ENCODE peak calls at places on chromosomes 12 and 14, in four cellular contexts. One of them, this sample, is unnamed.

GRCh38 chr12:30457621-30458289 is 237.9 kb downstream of the IPO8 start:
- DNase-seq in left ventricle myocardium inferior: no peak
- DNase-seq in testis: no peak
- DNase-seq in right lobe of liver: no peak
- DNase-seq in this sample: peak; percentile 94

GRCh38 chr14:105500036-105500725 is 9.1 kb downstream of the TEDC1 start:
- DNase-seq in left ventricle myocardium inferior: no peak
- DNase-seq in testis: no peak
- DNase-seq in right lobe of liver: no peak
- DNase-seq in this sample: no peak

GRCh38 chr14:29637406-29637805 is 290.2 kb downstream of the PRKD1 start:
- DNase-seq in left ventricle myocardium inferior: peak; percentile 40
- DNase-seq in testis: peak; percentile 90
- DNase-seq in right lobe of liver: peak; percentile 61
- DNase-seq in this sample: peak; percentile 85

GRCh38 chr14:37251778-37252177 is 54.0 kb downstream of the MIPOL1 start:
- DNase-seq in left ventricle myocardium inferior: no peak
- DNase-seq in testis: no peak
- DNase-seq in right lobe of liver: no peak
- DNase-seq in this sample: no peak

GRCh38 chr12:39368096-39368495 is 74.8 kb downstream of the KIF21A start:
- DNase-seq in left ventricle myocardium inferior: no peak
- DNase-seq in testis: no peak
- DNase-seq in right lobe of liver: no peak
- DNase-seq in this sample: no peak

GRCh38 chr14:98120831-98121464 is 1151.0 kb downstream of the BCL11B start:
- DNase-seq in left ventricle myocardium inferior: no peak
- DNase-seq in testis: no peak
- DNase-seq in right lobe of liver: no peak
- DNase-seq in this sample: no peak

GRCh38 chr12:104964167-104964566 is 6.1 kb upstream of the SLC41A2 start:
- DNase-seq in left ventricle myocardium inferior: no peak
- DNase-seq in testis: no peak
- DNase-seq in right lobe of liver: no peak
- DNase-seq in this sample: no peak

GRCh38 chr14:69615471-69616407 is 4.3 kb downstream of the SUSD6 start:
- DNase-seq in left ventricle myocardium inferior: no peak
- DNase-seq in testis: peak; percentile 79
- DNase-seq in right lobe of liver: peak; percentile 31
- DNase-seq in this sample: peak; percentile 85

GRCh38 chr14:102694530-102695171 is 82.6 kb upstream of the TRAF3 start:
- DNase-seq in left ventricle myocardium inferior: no peak
- DNase-seq in testis: peak; percentile 88
- DNase-seq in right lobe of liver: no peak
- DNase-seq in this sample: peak; percentile 86

GRCh38 chr12:108691995-108692808 is 39.1 kb downstream of the CORO1C start:
- DNase-seq in left ventricle myocardium inferior: peak; percentile 49
- DNase-seq in testis: no peak
- DNase-seq in right lobe of liver: no peak
- DNase-seq in this sample: peak; percentile 31

GRCh38 chr12:6104027-6104426 is 20.4 kb downstream of the VWF start:
- DNase-seq in left ventricle myocardium inferior: no peak
- DNase-seq in testis: no peak
- DNase-seq in right lobe of liver: no peak
- DNase-seq in this sample: no peak

GRCh38 chr14:90573385-90574105 is 176.7 kb downstream of the CALM1 start:
- DNase-seq in left ventricle myocardium inferior: no peak
- DNase-seq in testis: peak; percentile 71
- DNase-seq in right lobe of liver: no peak
- DNase-seq in this sample: peak; percentile 28

GRCh38 chr14:24876996-24877395 is 173.0 kb downstream of the STXBP6 start:
- DNase-seq in left ventricle myocardium inferior: no peak
- DNase-seq in testis: no peak
- DNase-seq in right lobe of liver: no peak
- DNase-seq in this sample: no peak

GRCh38 chr14:89024691-89025090 is 200.2 kb downstream of the TTC8 start:
- DNase-seq in left ventricle myocardium inferior: no peak
- DNase-seq in testis: no peak
- DNase-seq in right lobe of liver: no peak
- DNase-seq in this sample: no peak

GRCh38 chr12:40969796-40970195 is 218.3 kb upstream of the PDZRN4 start:
- DNase-seq in left ventricle myocardium inferior: no peak
- DNase-seq in testis: no peak
- DNase-seq in right lobe of liver: no peak
- DNase-seq in this sample: no peak

GRCh38 chr12:30000401-30000800 is 216.7 kb upstream of the TMTC1 start:
- DNase-seq in left ventricle myocardium inferior: no peak
- DNase-seq in testis: no peak
- DNase-seq in right lobe of liver: no peak
- DNase-seq in this sample: peak; percentile 47

GRCh38 chr12:110058875-110059615 is 10.7 kb upstream of the C12orf76 start:
- DNase-seq in left ventricle myocardium inferior: no peak
- DNase-seq in testis: no peak
- DNase-seq in right lobe of liver: no peak
- DNase-seq in this sample: no peak

GRCh38 chr12:132238487-132239248 is 90.7 kb downstream of the GALNT9 start:
- DNase-seq in left ventricle myocardium inferior: no peak
- DNase-seq in testis: no peak
- DNase-seq in right lobe of liver: no peak
- DNase-seq in this sample: peak; percentile 14

GRCh38 chr14:52923902-52924575 is 26.8 kb downstream of the FERMT2 start:
- DNase-seq in left ventricle myocardium inferior: no peak
- DNase-seq in testis: no peak
- DNase-seq in right lobe of liver: no peak
- DNase-seq in this sample: no peak

GRCh38 chr12:124423683-124424515 is 129.0 kb downstream of the RFLNA start:
- DNase-seq in left ventricle myocardium inferior: no peak
- DNase-seq in testis: no peak
- DNase-seq in right lobe of liver: no peak
- DNase-seq in this sample: no peak
- H3K4me3 ChIP-seq in left ventricle myocardium inferior: peak overlapping the region; percentile 53
- H3K4me3 ChIP-seq in testis: no peak overlapping the region
- H3K4me3 ChIP-seq in right lobe of liver: no peak overlapping the region
- H3K4me3 ChIP-seq in this sample: no peak overlapping the region

DNA sequence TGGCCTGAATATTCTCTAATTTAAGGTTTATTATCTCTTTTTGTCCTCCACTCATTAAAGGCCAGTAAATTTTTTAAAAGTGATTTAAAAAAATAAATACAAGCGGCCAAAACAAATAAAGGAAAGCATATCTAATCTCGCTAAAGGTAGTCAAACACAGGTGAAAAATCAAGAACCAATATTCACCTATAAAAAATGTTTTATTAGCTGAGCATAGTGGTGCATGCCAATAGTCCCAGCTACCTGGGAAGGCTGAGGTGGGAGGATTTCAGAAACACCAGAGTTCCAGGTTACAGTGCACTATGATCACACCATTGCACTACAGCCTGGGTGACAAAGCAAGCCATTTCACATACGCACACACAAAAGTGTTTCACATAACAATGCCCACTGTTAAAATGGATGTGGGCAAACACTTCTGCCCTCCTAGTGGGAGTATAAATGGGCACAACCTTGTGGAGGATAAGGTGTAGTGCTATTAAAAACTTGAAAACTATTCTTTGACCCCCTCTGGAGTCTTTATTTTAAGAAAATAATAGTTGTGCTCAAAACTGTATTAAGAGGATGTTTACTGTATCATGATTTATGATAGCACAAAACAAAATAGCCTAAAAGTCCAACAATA is 32.7 kb upstream of the NAP1L1 start:
- DNase-seq in left ventricle myocardium inferior: no peak
- DNase-seq in testis: no peak
- DNase-seq in right lobe of liver: no peak
- DNase-seq in this sample: no peak
- TF ChIP-seq CTCF in left ventricle myocardium inferior: no peak
- TF ChIP-seq CTCF in testis: no peak
- TF ChIP-seq CTCF in right lobe of liver: no peak
- TF ChIP-seq CTCF in this sample: no peak

GRCh38 chr12:56723352-56723751 is 1.7 kb downstream of the NACA start:
- DNase-seq in left ventricle myocardium inferior: no peak
- DNase-seq in testis: no peak
- DNase-seq in right lobe of liver: no peak
- DNase-seq in this sample: no peak
- H3K4me3 ChIP-seq in left ventricle myocardium inferior: peak overlapping the region; percentile 82
- H3K4me3 ChIP-seq in testis: peak overlapping the region; percentile 97
- H3K4me3 ChIP-seq in right lobe of liver: peak overlapping the region; percentile 90
- H3K4me3 ChIP-seq in this sample: peak overlapping the region; percentile 99

GRCh38 chr12:117685115-117685926 is 283.5 kb downstream of the KSR2 start:
- DNase-seq in left ventricle myocardium inferior: no peak
- DNase-seq in testis: no peak
- DNase-seq in right lobe of liver: peak; percentile 48
- DNase-seq in this sample: no peak
- TF ChIP-seq CTCF in left ventricle myocardium inferior: no peak
- TF ChIP-seq CTCF in testis: no peak
- TF ChIP-seq CTCF in right lobe of liver: no peak
- TF ChIP-seq CTCF in this sample: no peak

GRCh38 chr14:99737451-99737951 is 53.4 kb downstream of the CYP46A1 start:
- DNase-seq in left ventricle myocardium inferior: peak; percentile 68
- DNase-seq in testis: peak; percentile 81
- DNase-seq in right lobe of liver: no peak
- DNase-seq in this sample: peak; percentile 28
- H3K4me3 ChIP-seq in left ventricle myocardium inferior: peak overlapping the region; percentile 78
- H3K4me3 ChIP-seq in testis: no peak overlapping the region
- H3K4me3 ChIP-seq in right lobe of liver: peak overlapping the region; percentile 27
- H3K4me3 ChIP-seq in this sample: peak overlapping the region; percentile 27

DNA sequence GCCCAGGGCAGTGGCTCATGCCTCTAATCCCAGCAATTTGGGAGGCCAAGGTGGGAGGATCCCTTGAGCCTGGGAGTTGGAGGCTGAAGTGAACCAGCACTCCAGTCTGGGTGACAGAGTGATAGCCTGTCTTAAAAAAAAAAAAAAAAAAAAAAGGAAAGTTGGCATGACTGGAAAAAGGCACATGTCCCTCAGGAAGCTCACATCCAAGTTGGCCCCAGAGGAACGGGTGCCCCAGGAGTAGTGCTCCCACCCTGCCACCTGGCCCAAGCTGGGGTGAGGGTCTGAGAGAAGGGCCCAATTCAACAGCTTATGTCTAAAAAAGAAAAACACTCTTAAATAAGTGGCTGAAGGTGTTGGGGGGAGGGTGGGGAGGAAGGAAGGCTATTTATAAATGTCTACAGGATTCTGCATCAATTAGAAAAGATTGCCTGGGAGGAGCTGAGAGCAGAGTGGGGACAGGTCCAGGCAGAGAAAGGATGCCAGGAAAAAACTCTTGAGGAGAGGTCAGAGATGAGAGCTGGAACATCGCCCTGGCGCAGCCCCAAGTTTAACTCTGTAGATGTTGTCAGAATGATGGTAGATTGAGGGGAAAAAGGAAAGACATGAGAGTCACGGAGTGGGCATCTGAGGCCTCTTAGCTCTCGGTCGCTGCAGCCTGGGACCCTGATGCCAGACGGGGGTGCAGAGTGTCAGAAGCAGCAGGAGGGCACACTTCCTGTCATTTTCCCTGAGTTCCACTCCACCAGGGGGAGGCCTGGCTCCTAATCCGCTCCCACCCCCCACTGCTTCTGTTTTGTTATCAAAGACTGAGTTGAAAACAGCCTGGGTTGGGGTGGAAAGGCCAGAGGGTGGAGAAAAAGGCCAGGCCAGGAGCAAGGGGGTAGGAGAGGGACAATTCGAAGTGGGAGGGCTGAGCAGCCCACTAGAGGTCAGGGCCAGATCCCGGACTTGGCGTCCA is 7.3 kb downstream of the SPRYD3 start:
- DNase-seq in left ventricle myocardium inferior: peak; percentile 87
- DNase-seq in testis: peak; percentile 89
- DNase-seq in right lobe of liver: no peak
- DNase-seq in this sample: peak; percentile 62
- TF ChIP-seq CTCF in left ventricle myocardium inferior: peak; percentile 37
- TF ChIP-seq CTCF in testis: no peak
- TF ChIP-seq CTCF in right lobe of liver: no peak
- TF ChIP-seq CTCF in this sample: peak; percentile 31

DNA sequence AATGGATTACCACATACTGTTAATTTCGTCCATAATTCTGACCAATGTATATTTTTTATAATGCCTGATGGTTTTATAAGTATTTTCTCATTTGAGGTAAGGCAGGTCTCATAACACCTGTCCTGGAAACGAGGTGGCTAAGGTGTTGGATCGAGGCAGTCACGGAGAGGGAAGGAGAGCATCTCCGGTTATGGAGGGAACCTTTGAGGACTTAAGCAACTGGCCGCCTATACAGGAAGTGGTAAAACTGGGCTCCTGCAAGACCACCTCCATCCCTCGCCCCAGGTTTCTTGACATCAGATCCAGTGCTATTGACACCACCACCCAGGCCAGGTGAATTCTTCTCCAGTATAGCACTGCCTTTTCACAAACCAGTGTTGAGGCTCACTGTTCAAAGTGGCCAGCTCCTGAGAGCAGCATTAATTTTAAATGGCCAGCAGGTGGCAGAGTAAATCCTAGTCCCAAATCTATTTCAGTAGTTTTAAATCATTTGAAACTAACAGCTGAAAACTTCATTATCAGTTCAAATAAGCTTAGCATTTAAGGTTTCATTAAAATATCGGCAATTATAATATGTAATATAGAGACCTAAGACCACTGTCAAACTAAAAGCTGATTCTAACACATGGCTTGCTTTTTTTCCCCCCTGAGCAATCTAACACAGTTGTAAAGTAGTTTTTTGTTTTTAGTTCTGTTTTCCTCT is 100.8 kb downstream of the PPM1A start:
- DNase-seq in left ventricle myocardium inferior: no peak
- DNase-seq in testis: peak; percentile 48
- DNase-seq in right lobe of liver: no peak
- DNase-seq in this sample: peak; percentile 65
- H3K4me3 ChIP-seq in left ventricle myocardium inferior: peak overlapping the region; percentile 14
- H3K4me3 ChIP-seq in testis: no peak overlapping the region
- H3K4me3 ChIP-seq in right lobe of liver: no peak overlapping the region
- H3K4me3 ChIP-seq in this sample: no peak overlapping the region

DNA sequence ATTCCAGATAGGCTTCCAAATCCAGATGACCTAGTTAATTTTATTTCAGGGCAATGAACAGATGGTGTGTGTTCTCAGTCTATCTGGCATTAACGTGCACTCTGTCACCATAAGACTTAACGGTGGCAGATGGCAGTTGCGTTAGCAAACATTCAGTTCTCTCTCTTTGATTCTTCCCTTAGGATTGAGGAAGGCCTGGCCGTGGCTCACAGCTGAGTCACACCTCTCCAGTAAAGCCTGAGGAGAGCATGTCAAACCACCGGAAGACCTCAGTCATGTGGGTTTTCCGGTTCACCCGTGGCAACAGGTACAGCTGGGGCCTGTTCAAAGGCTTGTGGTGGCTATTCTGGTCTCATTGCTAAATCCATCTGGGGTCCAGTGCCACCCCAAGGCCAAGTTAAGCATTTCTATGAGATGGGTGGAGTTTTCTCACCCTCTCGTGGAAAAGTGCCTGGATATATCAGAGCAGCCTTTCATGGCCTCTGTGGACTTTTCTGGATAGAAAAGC is 545.1 kb upstream of the ATP2B1 start:
- DNase-seq in left ventricle myocardium inferior: peak; percentile 57
- DNase-seq in testis: no peak
- DNase-seq in right lobe of liver: peak; percentile 34
- DNase-seq in this sample: peak; percentile 91
- TF ChIP-seq CTCF in left ventricle myocardium inferior: no peak
- TF ChIP-seq CTCF in testis: no peak
- TF ChIP-seq CTCF in right lobe of liver: no peak
- TF ChIP-seq CTCF in this sample: peak; percentile 33

GRCh38 chr12:120514002-120514401 is 15.0 kb downstream of the COQ5 start:
- DNase-seq in left ventricle myocardium inferior: no peak
- DNase-seq in testis: peak; percentile 32
- DNase-seq in right lobe of liver: no peak
- DNase-seq in this sample: no peak
- H3K4me3 ChIP-seq in left ventricle myocardium inferior: no peak overlapping the region
- H3K4me3 ChIP-seq in testis: no peak overlapping the region
- H3K4me3 ChIP-seq in right lobe of liver: no peak overlapping the region
- H3K4me3 ChIP-seq in this sample: no peak overlapping the region

This sample was measured in fibroblast of pulmonary artery.